ENCODE peak calls at places on chromosome 7, in four cellular contexts. K is WTC11, V is H1, C is HepG2. F is an unnamed sample.
A peak's percentile ranks its signal among the peaks of the same experiment; 100 is the strongest.

GRCh38 chr7:74030861-74031260 is 2.9 kb downstream of the ELN start:
- DNase-seq in C (no peak), K (no peak), V (no peak), F (no peak)

GRCh38 chr7:7183061-7183832 is 903 bp downstream of the C1GALT1 start:
- DNase-seq in V (no peak), C (no peak), K (peak; percentile 56), F (no peak)

GRCh38 chr7:47266131-47266706 is 315.7 kb downstream of the TNS3 start:
- DNase-seq in K (peak; percentile 64), V (peak; percentile 36), C (peak; percentile 82), F (peak; percentile 88)

GRCh38 chr7:42235734-42236133 is 1.3 kb downstream of the GLI3 start:
- DNase-seq in V (no peak), C (no peak), K (no peak), F (no peak)

GRCh38 chr7:12911053-12911452 is 223.6 kb downstream of the ARL4A start:
- DNase-seq in V (no peak), K (no peak), C (no peak), F (no peak)

GRCh38 chr7:91940171-91940570 is 491 bp upstream of the AKAP9 start:
- DNase-seq in C (peak; percentile 14), K (peak; percentile 25), V (no peak), F (peak; percentile 77)

GRCh38 chr7:82598958-82599357 is 155.4 kb upstream of the CACNA2D1 start:
- DNase-seq in K (no peak), C (no peak), V (no peak), F (peak; percentile 28)

GRCh38 chr7:134866581-134866980 is 87.1 kb downstream of the CALD1 start:
- DNase-seq in K (no peak), C (no peak), V (no peak), F (no peak)

GRCh38 chr7:130841416-130841815 is 107.4 kb upstream of the KLF14 start:
- DNase-seq in V (no peak), K (no peak), C (no peak), F (no peak)

GRCh38 chr7:11847336-11847735 is 15.3 kb upstream of the THSD7A start:
- DNase-seq in K (no peak), V (no peak), C (no peak), F (no peak)

GRCh38 chr7:91201731-91202130 is 62.5 kb upstream of the FZD1 start:
- DNase-seq in C (no peak), K (no peak), V (no peak), F (no peak)

GRCh38 chr7:101814996-101815825 is 2.2 kb upstream of the CUX1 start:
- DNase-seq in V (no peak), C (no peak), K (peak; percentile 64), F (peak; percentile 78)

GRCh38 chr7:87128883-87129282 is 23.4 kb upstream of the DMTF1 start:
- DNase-seq in V (no peak), K (no peak), C (no peak), F (no peak)

GRCh38 chr7:108270385-108270784 is 140.2 kb upstream of the LAMB4 start:
- DNase-seq in V (no peak), K (no peak), C (no peak), F (no peak)

GRCh38 chr7:89798599-89798996 is 355.7 kb upstream of the STEAP1 start:
- DNase-seq in V (no peak), C (no peak), K (no peak), F (no peak)

GRCh38 chr7:45973725-45974532 is 52.9 kb upstream of the IGFBP3 start:
- DNase-seq in C (peak; percentile 98), K (no peak), V (no peak), F (no peak)

GRCh38 chr7:121373177-121373576 is 22.9 kb downstream of the FAM3C start:
- DNase-seq in K (no peak), C (no peak), V (no peak), F (no peak)

GRCh38 chr7:75638607-75639070 is 100.1 kb downstream of the HIP1 start:
- DNase-seq in K (peak; percentile 70), C (no peak), V (no peak), F (no peak)

GRCh38 chr7:150942591-150943452 is 35.3 kb downstream of the KCNH2 start:
- DNase-seq in K (no peak), V (no peak), C (no peak), F (no peak)

GRCh38 chr7:121480566-121481335 is 84.6 kb upstream of the FAM3C start:
- DNase-seq in C (no peak), K (no peak), V (no peak), F (no peak)

GRCh38 chr7:24964177-24964576 is 15.8 kb downstream of the OSBPL3 start:
- DNase-seq in C (no peak), K (no peak), V (no peak), F (no peak)

GRCh38 chr7:108014747-108015682 is 12.1 kb upstream of the LAMB1 start:
- DNase-seq in K (no peak), C (peak; percentile 95), V (no peak), F (no peak)

GRCh38 chr7:2922866-2923265 is 78.8 kb upstream of the GNA12 start:
- DNase-seq in C (no peak), K (no peak), V (no peak), F (no peak)

GRCh38 chr7:135490783-135491182 is 19.1 kb downstream of the CNOT4 start:
- DNase-seq in K (no peak), V (no peak), C (no peak), F (no peak)

GRCh38 chr7:110522061-110522750 is 568.7 kb upstream of the LRRN3 start:
- DNase-seq in C (peak; percentile 4), K (no peak), V (no peak), F (no peak)

GRCh38 chr7:135673360-135673706 is 11.0 kb downstream of the STMP1 start:
- DNase-seq in C (no peak), K (no peak), V (no peak), F (no peak)

GRCh38 chr7:81960026-81960425 is 190.2 kb upstream of the HGF start:
- DNase-seq in C (no peak), K (no peak), V (no peak), F (no peak)

GRCh38 chr7:82288769-82289535 is 154.6 kb downstream of the CACNA2D1 start:
- DNase-seq in C (no peak), V (no peak), K (no peak), F (no peak)

GRCh38 chr7:17773289-17773626 is 167.0 kb downstream of the SNX13 start:
- DNase-seq in V (no peak), K (no peak), C (peak; percentile 70), F (peak; percentile 94)

GRCh38 chr7:146791344-146792300 is 675.0 kb downstream of the CNTNAP2 start:
- DNase-seq in V (no peak), C (no peak), K (no peak), F (no peak)

GRCh38 chr7:26626156-26626555 is 238.2 kb downstream of the SKAP2 start:
- DNase-seq in K (no peak), V (no peak), C (no peak), F (no peak)

GRCh38 chr7:26629696-26630095 is 234.7 kb downstream of the SKAP2 start:
- DNase-seq in K (no peak), V (no peak), C (no peak), F (no peak)

GRCh38 chr7:26627221-26627620 is 237.2 kb downstream of the SKAP2 start:
- DNase-seq in K (no peak), C (no peak), V (no peak), F (no peak)

GRCh38 chr7:26626687-26627086 is 237.7 kb downstream of the SKAP2 start:
- DNase-seq in K (no peak), V (no peak), C (no peak), F (no peak)

GRCh38 chr7:26627871-26628270 is 236.5 kb downstream of the SKAP2 start:
- DNase-seq in V (no peak), K (no peak), C (no peak), F (no peak)
- TF ChIP-seq MAX in V (no peak), K (no peak), C (no peak), F (no peak)

GRCh38 chr7:96284838-96285237 is 37.1 kb downstream of the SLC25A13 start:
- DNase-seq in K (no peak), V (no peak), C (no peak), F (no peak)

GRCh38 chr7:96284240-96284639 is 37.7 kb downstream of the SLC25A13 start:
- DNase-seq in K (no peak), C (no peak), V (no peak), F (no peak)

GRCh38 chr7:96282835-96283234 is 39.1 kb downstream of the SLC25A13 start:
- DNase-seq in C (no peak), K (no peak), V (no peak), F (no peak)

GRCh38 chr7:96287168-96287567 is 34.7 kb downstream of the SLC25A13 start:
- DNase-seq in K (no peak), V (no peak), C (no peak), F (peak; percentile 44)

DNA sequence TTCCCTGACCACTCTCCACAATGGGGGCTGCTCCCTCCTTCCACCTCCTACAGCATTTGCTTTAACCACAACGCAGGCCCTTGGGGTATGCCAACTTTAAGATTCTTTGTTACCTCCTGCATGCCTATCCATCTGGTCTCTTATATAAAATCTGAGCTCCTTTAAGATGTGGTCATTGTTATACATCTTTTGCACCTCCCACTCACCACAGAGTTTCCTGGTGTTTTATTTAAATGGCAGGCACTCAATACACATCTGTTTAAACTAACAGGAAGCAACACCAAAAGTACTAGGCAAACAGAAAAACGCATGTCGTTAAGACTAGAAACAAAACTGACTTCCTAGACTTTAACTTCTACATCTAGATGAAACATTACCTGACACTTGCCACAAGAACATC is 36.3 kb downstream of the SLC25A13 start:
- DNase-seq in K (no peak), V (no peak), C (no peak), F (peak; percentile 21)
- TF ChIP-seq MAX in K (no peak), V (no peak), C (no peak), F (no peak)

GRCh38 chr7:98559958-98560357 is 57.1 kb upstream of the NPTX2 start:
- DNase-seq in K (no peak), C (no peak), V (peak; percentile 19), F (peak; percentile 63)
- TF ChIP-seq MAX in K (no peak), C (no peak), V (no peak), F (no peak)

GRCh38 chr7:19113855-19114590 is 3.4 kb downstream of the TWIST1 start:
- DNase-seq in C (no peak), K (no peak), V (no peak), F (no peak)
- TF ChIP-seq MAX in C (no peak), K (no peak), V (no peak), F (no peak)

DNA sequence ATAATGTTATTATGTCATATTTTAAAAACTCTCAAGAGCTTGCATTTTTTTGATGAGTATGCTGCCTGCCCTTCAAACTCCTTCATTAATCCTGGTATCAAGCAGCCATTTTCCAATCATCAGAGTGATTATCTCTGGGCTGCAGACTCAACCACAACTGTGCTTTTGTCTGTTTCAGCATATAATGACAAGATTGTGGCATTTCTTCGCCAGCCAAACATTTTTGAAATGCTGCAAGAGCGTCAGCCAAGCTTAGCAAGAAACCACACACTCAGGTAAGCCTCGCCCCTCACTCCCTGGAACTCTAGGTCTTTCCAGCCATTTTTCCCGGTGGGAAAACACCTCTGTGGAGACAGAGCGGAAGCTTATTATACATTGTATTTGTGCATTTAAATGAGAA is 90.0 kb upstream of the STK17A start:
- DNase-seq in V (no peak), C (no peak), K (no peak), F (no peak)
- TF ChIP-seq MAX in V (no peak), C (no peak), K (no peak), F (no peak)